ENCODE peak calls at places on chromosomes 4 and X, in eight cellular contexts. H is nephron progenitor cell; W is OCI-LY7; J is HS-27A; Y is NCI-H2081; L is HT1080; N is naive thymus-derived CD8-positive, alpha-beta T cell; B is ascending aorta. G is an unnamed sample.

GRCh38 chr4:158649111-158649680 is 22.5 kb downstream of the C4orf46 start:
- DNase-seq in Y (no peak), J (no peak), B (no peak), H (no peak), W (no peak), N (no peak), L (no peak), G (no peak)

GRCh38 chr4:128865132-128865531 is 55.6 kb downstream of the JADE1 start:
- DNase-seq in B (no peak), N (no peak), W (no peak), Y (no peak), L (no peak), H (no peak), J (no peak), G (no peak)

GRCh38 chr4:167767281-167767680 is 325.1 kb upstream of the ANXA10 start:
- DNase-seq in W (no peak), N (no peak), Y (no peak), J (no peak), B (no peak), H (no peak), L (no peak), G (no peak)

GRCh38 chrX:129781134-129782014 is 1.6 kb downstream of the SASH3 start:
- DNase-seq in H (no peak), L (no peak), Y (no peak), N (peak), J (no peak), W (peak), B (peak), G (peak)

GRCh38 chr4:82005153-82005552 is 368.6 kb downstream of the HNRNPD start:
- DNase-seq in Y (no peak), L (no peak), J (no peak), B (no peak), N (no peak), H (no peak), W (no peak), G (no peak)

GRCh38 chrX:66110112-66110511 is 53.9 kb upstream of the HEPH start:
- DNase-seq in H (no peak), B (no peak), J (no peak), W (peak), L (peak), N (peak), Y (no peak), G (peak)

GRCh38 chr4:86927843-86928395 is 6.9 kb upstream of the AFF1 start:
- DNase-seq in B (peak), L (peak), W (no peak), H (no peak), Y (no peak), N (no peak), J (peak), G (no peak)

GRCh38 chrX:143121471-143121870 is 95.7 kb downstream of the SPANXN4 start:
- DNase-seq in N (no peak), L (no peak), J (no peak), B (no peak), H (no peak), W (no peak), Y (peak), G (no peak)

GRCh38 chr4:187687701-187688100 is 307.9 kb upstream of the ZFP42 start:
- DNase-seq in B (no peak), N (no peak), H (no peak), L (no peak), Y (no peak), W (no peak), J (no peak), G (no peak)

GRCh38 chrX:107600366-107600765 is 27.9 kb upstream of the PRPS1 start:
- DNase-seq in H (no peak), J (no peak), Y (no peak), N (no peak), L (no peak), W (no peak), B (no peak), G (no peak)

GRCh38 chrX:41785685-41786084 is 61.7 kb downstream of the GPR82 start:
- DNase-seq in Y (no peak), N (no peak), J (no peak), L (peak), B (no peak), H (no peak), W (no peak), G (no peak)

GRCh38 chrX:119583431-119584059 is 9.2 kb downstream of the UBE2A start:
- DNase-seq in W (no peak), L (no peak), Y (no peak), N (no peak), J (no peak), B (no peak), H (no peak), G (no peak)

GRCh38 chr4:139763668-139764067 is 98.0 kb downstream of the MGST2 start:
- DNase-seq in W (peak), H (no peak), J (no peak), L (no peak), Y (no peak), N (no peak), B (no peak), G (no peak)

GRCh38 chr4:52329894-52330293 is 278.8 kb downstream of the SPATA18 start:
- DNase-seq in N (no peak), L (no peak), B (no peak), Y (no peak), J (no peak), W (no peak), H (no peak), G (no peak)

GRCh38 chr4:61583696-61584095 is 383.6 kb downstream of the ADGRL3 start:
- DNase-seq in H (no peak), L (peak), N (no peak), W (no peak), B (no peak), Y (no peak), J (peak), G (no peak)

GRCh38 chr4:43882470-43882869 is 566.1 kb downstream of the KCTD8 start:
- DNase-seq in L (no peak), H (no peak), J (no peak), W (no peak), N (no peak), Y (no peak), B (no peak), G (no peak)

GRCh38 chrX:24498975-24499374 is 33.9 kb downstream of the PDK3 start:
- DNase-seq in Y (no peak), W (peak), J (no peak), N (peak), B (no peak), H (no peak), L (no peak), G (peak)

GRCh38 chr4:2341261-2341841 is 77.1 kb downstream of the ZFYVE28 start:
- DNase-seq in W (no peak), Y (no peak), L (no peak), J (no peak), B (peak), N (no peak), H (no peak), G (no peak)

GRCh38 chr4:68375667-68376559 is 26.0 kb upstream of the YTHDC1 start:
- DNase-seq in Y (peak), J (peak), W (peak), L (peak), H (peak), N (peak), B (peak), G (peak)

GRCh38 chr4:112327950-112328349 is 30.8 kb downstream of the ALPK1 start:
- DNase-seq in J (peak), L (peak), H (no peak), W (peak), N (peak), B (no peak), Y (peak), G (no peak)

GRCh38 chrX:100409316-100410082 is 574 bp downstream of the PCDH19 start:
- DNase-seq in W (no peak), B (no peak), Y (no peak), N (no peak), L (no peak), J (no peak), H (peak), G (no peak)

GRCh38 chrX:97547873-97548578 is 664.3 kb downstream of the RPA4 start:
- DNase-seq in H (no peak), J (no peak), L (peak), Y (no peak), N (no peak), B (no peak), W (no peak), G (no peak)

GRCh38 chrX:41827886-41828285 is 95.5 kb downstream of the CASK start:
- DNase-seq in H (no peak), N (no peak), J (no peak), B (no peak), L (no peak), W (no peak), Y (no peak), G (no peak)

GRCh38 chrX:74179071-74179470 is 124.9 kb upstream of the ZCCHC13 start:
- DNase-seq in Y (no peak), W (no peak), L (no peak), N (no peak), J (no peak), B (no peak), H (no peak), G (no peak)

GRCh38 chr4:10085386-10085785 is 31.2 kb downstream of the WDR1 start:
- DNase-seq in Y (no peak), N (no peak), L (no peak), W (no peak), B (no peak), J (no peak), H (no peak), G (peak)

GRCh38 chrX:129690435-129690834 is 35.7 kb upstream of the APLN start:
- DNase-seq in H (no peak), W (no peak), B (peak), J (no peak), Y (no peak), N (no peak), L (no peak), G (no peak)

GRCh38 chr4:141788169-141788915 is 152.0 kb downstream of the IL15 start:
- DNase-seq in N (no peak), J (no peak), H (no peak), L (no peak), Y (no peak), B (no peak), W (no peak), G (no peak)

GRCh38 chr4:39085891-39086290 is 23.9 kb downstream of the KLHL5 start:
- DNase-seq in N (no peak), W (no peak), Y (no peak), J (peak), B (no peak), L (peak), H (no peak), G (no peak)

GRCh38 chrX:63889001-63889400 is 104.0 kb upstream of the ARHGEF9 start:
- DNase-seq in B (no peak), J (peak), H (no peak), N (no peak), Y (no peak), L (peak), W (no peak), G (no peak)

G was measured in CD4-positive, alpha-beta memory T cell.